ENCODE peak calls at places on chromosomes 11 and 22, in four cellular contexts. G, Y, H and T are unnamed samples. For H3K27me3, the result is how much of the 10 kb centered on the place peaks cover.

GRCh38 chr11:134207538-134208239 is 16.1 kb downstream of the NCAPD3 start:
- DNase-seq in Y (peak), G (no peak), H (peak), T (peak)

GRCh38 chr22:32480238-32480637 is 5.6 kb downstream of the FBXO7 start:
- DNase-seq in Y (no peak), G (no peak), H (no peak), T (no peak)

GRCh38 chr11:125535585-125535984 is 33.7 kb upstream of the EI24 start:
- DNase-seq in G (no peak), Y (no peak), H (no peak), T (no peak)

GRCh38 chr11:118531597-118532084 is 649 bp downstream of the TMEM25 start:
- DNase-seq in G (no peak), Y (no peak), H (peak), T (no peak)

GRCh38 chr11:132126973-132127900 is 756.8 kb downstream of the NTM start:
- DNase-seq in Y (peak), H (peak), G (no peak), T (peak)

GRCh38 chr11:115170133-115170815 is 333.9 kb downstream of the CADM1 start:
- DNase-seq in H (peak), G (no peak), Y (no peak), T (peak)

GRCh38 chr11:133198326-133198725 is 334.0 kb downstream of the OPCML start:
- DNase-seq in Y (no peak), H (no peak), G (no peak), T (no peak)

GRCh38 chr11:31437742-31438435 is 68.2 kb downstream of the DNAJC24 start:
- DNase-seq in H (no peak), Y (no peak), G (no peak), T (no peak)

GRCh38 chr11:17649696-17650600 is 69.4 kb upstream of the MYOD1 start:
- DNase-seq in G (no peak), Y (no peak), H (peak), T (no peak)

GRCh38 chr11:44979536-44980399 is 29.1 kb upstream of the TP53I11 start:
- DNase-seq in G (peak), H (no peak), Y (no peak), T (peak)

DNA sequence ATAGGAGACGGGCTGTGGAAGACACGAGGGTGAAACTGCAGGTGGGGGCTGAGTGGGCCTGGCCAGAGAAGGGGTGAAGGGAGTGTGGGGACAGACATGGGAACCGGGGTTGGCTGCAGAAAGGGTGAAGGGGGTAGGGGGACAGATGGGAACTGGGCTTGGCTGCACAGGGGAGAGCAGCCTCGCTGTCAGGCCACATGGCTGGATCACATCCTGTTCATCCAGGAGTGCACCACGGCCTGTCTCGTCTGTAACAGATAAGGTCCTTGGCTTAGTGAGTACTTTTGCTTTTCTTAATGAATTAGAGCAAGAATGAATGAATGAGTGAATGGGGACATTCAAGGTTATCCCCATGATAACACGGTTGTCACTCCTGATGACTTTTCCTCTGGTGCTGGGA is 13.5 kb downstream of the FBLN1 start:
- DNase-seq in Y (no peak), G (no peak), H (no peak), T (no peak)
- H3K27me3 ChIP-seq in Y (under half), G (under half), H (under half), T (under half)

DNA sequence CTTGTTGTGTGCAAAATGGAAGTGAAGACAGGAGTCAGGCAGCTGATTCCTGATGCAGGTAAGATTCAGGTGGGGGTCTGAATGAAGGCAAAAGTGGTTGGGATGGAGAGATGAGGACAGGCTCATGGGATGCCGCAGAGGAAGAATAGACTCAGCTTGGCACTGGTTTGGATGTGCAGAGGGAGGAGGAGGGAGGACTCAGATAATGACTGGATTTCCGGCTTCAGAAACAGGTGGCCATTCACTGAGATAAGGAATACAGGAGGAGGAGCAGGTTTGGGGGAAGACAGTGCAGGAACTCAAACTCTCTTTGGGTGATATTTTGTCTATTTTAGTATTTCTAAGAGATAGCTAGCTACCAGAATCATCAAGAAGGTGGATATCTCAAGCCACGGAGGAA is 19.2 kb downstream of the RASSF10 start:
- DNase-seq in G (no peak), Y (no peak), H (no peak), T (no peak)
- TF ChIP-seq POLR2A in G (no peak), Y (no peak), H (no peak), T (no peak)

GRCh38 chr11:121131656-121132055 is 30.6 kb downstream of the TECTA start:
- DNase-seq in Y (no peak), H (no peak), G (no peak), T (no peak)

GRCh38 chr11:121137005-121137404 is 36.0 kb downstream of the TECTA start:
- DNase-seq in G (no peak), Y (no peak), H (no peak), T (no peak)

GRCh38 chr11:121133046-121133445 is 32.0 kb downstream of the TECTA start:
- DNase-seq in G (no peak), Y (no peak), H (no peak), T (no peak)

GRCh38 chr11:121132211-121132976 is 31.4 kb downstream of the TECTA start:
- DNase-seq in Y (no peak), H (no peak), G (no peak), T (no peak)

DNA sequence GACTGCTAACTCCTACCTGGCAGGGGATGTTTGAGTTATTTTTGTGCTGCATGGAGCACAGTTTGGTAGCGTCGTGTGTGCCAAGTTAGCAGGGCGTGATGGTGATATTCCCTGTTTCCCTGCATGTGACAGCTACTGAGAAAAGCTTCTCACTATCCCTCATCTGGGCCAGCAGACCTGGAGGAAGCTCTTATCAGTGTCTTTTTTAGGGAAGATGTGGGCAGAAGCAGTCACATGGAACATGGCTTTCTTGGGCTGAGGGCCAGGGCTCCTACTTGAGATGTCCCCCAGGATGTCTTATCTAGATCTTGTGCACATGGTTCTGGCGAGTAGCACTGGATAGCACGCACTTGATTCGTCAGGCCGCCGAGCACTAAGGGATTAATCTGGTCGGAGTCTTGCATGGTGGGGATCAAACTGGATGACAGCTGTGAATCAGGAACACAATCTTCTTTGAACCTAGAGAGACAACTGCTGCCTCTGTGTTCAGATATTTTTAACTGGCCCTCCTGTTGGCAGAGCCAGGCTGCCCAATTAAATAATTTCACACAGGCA is 33.8 kb downstream of the TECTA start:
- DNase-seq in Y (no peak), G (no peak), H (no peak), T (no peak)
- H3K27ac ChIP-seq in Y (no peak), G (no peak), H (no peak), T (no peak)

GRCh38 chr22:48869788-48870187 is 957.9 kb downstream of the BRD1 start:
- DNase-seq in G (no peak), Y (no peak), H (no peak), T (no peak)

GRCh38 chr22:48872271-48873260 is 955.1 kb downstream of the BRD1 start:
- DNase-seq in H (no peak), G (no peak), Y (peak), T (no peak)

GRCh38 chr22:48870436-48870835 is 957.2 kb downstream of the BRD1 start:
- DNase-seq in Y (no peak), G (no peak), H (no peak), T (no peak)

GRCh38 chr22:48869161-48869560 is 958.5 kb downstream of the BRD1 start:
- DNase-seq in H (no peak), G (no peak), Y (no peak), T (no peak)

GRCh38 chr22:48871176-48871840 is 956.4 kb downstream of the BRD1 start:
- DNase-seq in H (no peak), Y (no peak), G (no peak), T (no peak)
- H3K27me3 ChIP-seq in H (under half), Y (under half), G (under half), T (under half)

GRCh38 chr11:72726266-72727220 is 25.7 kb downstream of the ARAP1 start:
- DNase-seq in H (no peak), Y (no peak), G (no peak), T (no peak)

GRCh38 chr11:72723508-72723907 is 28.7 kb downstream of the ARAP1 start:
- DNase-seq in G (no peak), H (no peak), Y (no peak), T (no peak)

GRCh38 chr11:72724021-72724561 is 28.1 kb downstream of the ARAP1 start:
- DNase-seq in Y (no peak), G (no peak), H (no peak), T (no peak)

GRCh38 chr11:72725731-72726042 is 26.5 kb downstream of the ARAP1 start:
- DNase-seq in G (no peak), H (no peak), Y (no peak), T (no peak)

GRCh38 chr11:72724851-72725730 is 27.1 kb downstream of the ARAP1 start:
- DNase-seq in G (peak), Y (peak), H (peak), T (peak)
- TF ChIP-seq POLR2A in G (no peak), Y (no peak), H (no peak), T (no peak)

DNA sequence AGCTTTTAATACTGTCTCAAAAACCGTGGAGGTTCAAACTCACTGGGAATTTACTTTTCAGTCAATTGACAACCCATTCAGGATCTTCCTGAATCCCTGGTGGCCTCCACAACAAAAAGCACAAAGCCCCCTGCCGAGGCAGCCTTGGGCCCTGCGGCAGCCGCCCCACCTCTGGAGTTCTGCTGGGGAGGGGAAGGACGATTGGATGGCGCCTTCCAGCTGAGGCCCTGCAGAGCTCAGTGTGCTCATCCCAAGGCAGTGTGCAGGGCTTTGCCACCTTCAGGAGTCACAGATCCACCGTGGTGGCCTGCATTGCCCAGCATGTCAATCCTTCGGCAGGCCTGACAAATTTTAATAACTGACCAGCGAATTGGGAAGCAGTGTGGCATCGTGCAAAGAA is 7.4 kb downstream of the ZFTA start:
- DNase-seq in H (no peak), G (no peak), Y (no peak), T (no peak)
- H3K27ac ChIP-seq in H (no peak), G (no peak), Y (no peak), T (no peak)

DNA sequence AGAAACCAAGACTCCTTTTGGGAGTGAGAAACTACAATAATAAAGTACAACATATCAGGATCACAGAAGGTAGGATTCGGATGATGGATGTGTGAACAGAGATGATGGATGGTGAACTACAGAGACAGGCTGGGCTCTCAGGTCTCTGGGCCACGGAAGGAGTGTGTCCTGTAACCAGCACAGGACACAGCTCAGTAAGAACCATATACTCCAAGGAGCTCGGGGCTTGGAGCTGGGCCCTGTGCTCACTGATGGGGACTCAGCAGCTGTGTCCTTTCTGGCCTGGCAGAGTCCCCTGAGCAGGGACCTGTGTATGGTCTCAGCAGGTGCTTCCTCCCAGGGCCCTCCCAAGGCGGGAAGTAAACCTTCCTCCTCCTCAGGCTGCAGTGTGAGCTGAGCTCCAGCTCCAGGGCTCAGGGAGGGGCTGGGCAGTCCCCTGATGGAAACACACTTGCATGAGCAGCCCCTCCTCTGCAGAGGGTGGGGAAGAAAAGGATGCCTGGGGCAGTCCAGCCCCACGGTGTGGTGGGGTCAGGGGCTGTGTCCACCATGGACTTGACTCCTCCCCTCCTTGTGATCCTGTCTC is 39.8 kb upstream of the TOP3B start:
- DNase-seq in H (no peak), G (no peak), Y (no peak), T (no peak)
- H3K27me3 ChIP-seq in H (under half), G (under half), Y (under half), T (under half)